ENCODE peak calls at places on chromosomes 11 and 22, in four cellular contexts. C, O, A and Z are unnamed samples.

GRCh38 chr11:27926981-27927481 is 180.9 kb downstream of the KIF18A start:
- DNase-seq in O (no peak), C (no peak), A (no peak), Z (no peak)

GRCh38 chr22:30890689-30891442 is 77.7 kb downstream of the MORC2 start:
- DNase-seq in A (peak), O (no peak), C (no peak), Z (no peak)

GRCh38 chr11:33377100-33377851 is 120.1 kb downstream of the HIPK3 start:
- DNase-seq in O (no peak), C (no peak), A (no peak), Z (no peak)

GRCh38 chr11:48384670-48385069 is 18.4 kb upstream of the OR4C5 start:
- DNase-seq in O (no peak), C (no peak), A (no peak), Z (no peak)

GRCh38 chr11:3164540-3165151 is 464 bp downstream of the OSBPL5 start:
- DNase-seq in A (peak), C (no peak), O (no peak), Z (peak)

GRCh38 chr11:8638300-8638699 is 44.2 kb downstream of the TRIM66 start:
- DNase-seq in O (no peak), C (no peak), A (no peak), Z (no peak)

GRCh38 chr22:19666663-19667593 is 47.4 kb upstream of the SEPTIN5 start:
- DNase-seq in C (no peak), A (no peak), O (no peak), Z (no peak)

GRCh38 chr11:46736615-46737014 is 17.6 kb downstream of the F2 start:
- DNase-seq in A (no peak), C (no peak), O (no peak), Z (no peak)

GRCh38 chr11:45144126-45145082 is 2.0 kb upstream of the PRDM11 start:
- DNase-seq in A (no peak), O (peak), C (no peak), Z (no peak)

GRCh38 chr11:624705-625635 is at the start of gene CDHR5:
- DNase-seq in O (no peak), A (peak), C (no peak), Z (no peak)

GRCh38 chr11:1453611-1454386 is 32.8 kb downstream of the MOB2 start:
- DNase-seq in A (peak), C (peak), O (peak), Z (no peak)

GRCh38 chr22:36143066-36143815 is 17.3 kb downstream of the APOL3 start:
- DNase-seq in C (no peak), O (no peak), A (no peak), Z (no peak)

GRCh38 chr11:118643142-118643994 is 36.0 kb downstream of the PHLDB1 start:
- DNase-seq in O (no peak), C (no peak), A (no peak), Z (no peak)

GRCh38 chr11:17686185-17686980 is 33.0 kb upstream of the MYOD1 start:
- DNase-seq in A (no peak), O (no peak), C (no peak), Z (no peak)

GRCh38 chr11:92765965-92766371 is 203.5 kb upstream of the MTNR1B start:
- DNase-seq in C (no peak), O (peak), A (no peak), Z (peak)

GRCh38 chr11:86079421-86079820 is 10.5 kb upstream of the PICALM start:
- DNase-seq in O (no peak), C (no peak), A (no peak), Z (no peak)

GRCh38 chr11:491358-491757 is 15.7 kb downstream of the RNH1 start:
- DNase-seq in C (no peak), A (no peak), O (no peak), Z (no peak)

GRCh38 chr11:111063711-111064110 is 181.8 kb upstream of the POU2AF2 start:
- DNase-seq in C (no peak), O (no peak), A (no peak), Z (no peak)

GRCh38 chr22:39703890-39704658 is 133.5 kb downstream of the CACNA1I start:
- DNase-seq in C (no peak), A (peak), O (no peak), Z (peak)

GRCh38 chr22:29663230-29663826 is 56.5 kb upstream of the CABP7 start:
- DNase-seq in A (no peak), C (no peak), O (no peak), Z (no peak)

GRCh38 chr11:77203901-77204755 is 76.1 kb downstream of the MYO7A start:
- DNase-seq in C (no peak), A (peak), O (no peak), Z (no peak)

GRCh38 chr11:58097437-58097836 is 27.9 kb downstream of the OR9I1 start:
- DNase-seq in C (no peak), A (no peak), O (no peak), Z (no peak)

GRCh38 chr11:120174866-120175265 is 36.0 kb upstream of the OAF start:
- DNase-seq in O (no peak), C (no peak), A (no peak), Z (no peak)

GRCh38 chr11:86676533-86677154 is 4.2 kb upstream of the ME3 start:
- DNase-seq in C (no peak), A (no peak), O (no peak), Z (no peak)

GRCh38 chr11:8767466-8768142 is 85.0 kb downstream of the RPL27A start:
- DNase-seq in A (no peak), C (no peak), O (no peak), Z (no peak)

GRCh38 chr22:20154602-20155183 is 3.8 kb upstream of the CCDC188 start:
- DNase-seq in O (no peak), A (no peak), C (no peak), Z (no peak)

GRCh38 chr11:64969209-64969608 is 2.7 kb downstream of the MAJIN start:
- DNase-seq in O (no peak), C (no peak), A (peak), Z (no peak)

GRCh38 chr11:1140642-1141490 is 16.9 kb upstream of the MUC5AC start:
- DNase-seq in C (no peak), O (no peak), A (no peak), Z (no peak)

GRCh38 chr22:42173183-42173926 is 42.7 kb upstream of the CYP2D6 start:
- DNase-seq in C (no peak), A (no peak), O (no peak), Z (no peak)

GRCh38 chr22:50281384-50281760 is 11.2 kb upstream of the MAPK11 start:
- DNase-seq in O (no peak), C (no peak), A (no peak), Z (no peak)

GRCh38 chr22:17706451-17706900 is 67.8 kb downstream of the BID start:
- DNase-seq in O (peak), A (peak), C (peak), Z (peak)

GRCh38 chr11:28400236-28401100 is 292.3 kb downstream of the METTL15 start:
- DNase-seq in A (no peak), C (no peak), O (no peak), Z (no peak)

GRCh38 chr11:119584193-119585037 is 144.6 kb downstream of the NECTIN1 start:
- DNase-seq in C (peak), A (no peak), O (no peak), Z (peak)

GRCh38 chr22:19799322-19800190 is 39.0 kb downstream of the TBX1 start:
- DNase-seq in A (no peak), O (no peak), C (no peak), Z (peak)

GRCh38 chr22:22685586-22685985 is 41.2 kb downstream of the GGTLC2 start:
- DNase-seq in O (no peak), C (no peak), A (no peak), Z (no peak)

GRCh38 chr11:134531331-134532135 is 119.5 kb upstream of the B3GAT1 start:
- DNase-seq in A (no peak), O (no peak), C (no peak), Z (no peak)

GRCh38 chr11:102061276-102061675 is 14.0 kb downstream of the CFAP300 start:
- DNase-seq in C (no peak), O (no peak), A (no peak), Z (no peak)

GRCh38 chr11:3037041-3037944 is 19.9 kb downstream of the CARS1 start:
- DNase-seq in A (peak), O (peak), C (peak), Z (peak)

GRCh38 chr11:123438191-123438627 is 8.1 kb downstream of the GRAMD1B start:
- DNase-seq in A (no peak), C (no peak), O (no peak), Z (no peak)

GRCh38 chr11:75813622-75814039 is 1.4 kb upstream of the UVRAG start:
- DNase-seq in C (no peak), A (no peak), O (no peak), Z (no peak)

GRCh38 chr11:6745018-6745417 is 26.8 kb downstream of the OR2AG2 start:
- DNase-seq in A (no peak), O (no peak), C (no peak), Z (no peak)

GRCh38 chr11:6746626-6747025 is 25.1 kb downstream of the OR2AG2 start:
- DNase-seq in C (no peak), O (no peak), A (no peak), Z (no peak)

GRCh38 chr11:6746086-6746618 is 25.6 kb downstream of the OR2AG2 start:
- DNase-seq in A (peak), O (no peak), C (no peak), Z (no peak)

GRCh38 chr11:6747097-6747662 is 24.6 kb downstream of the OR2AG2 start:
- DNase-seq in A (no peak), C (no peak), O (no peak), Z (no peak)

GRCh38 chr11:6745465-6746015 is 26.2 kb downstream of the OR2AG2 start:
- DNase-seq in C (no peak), A (no peak), O (no peak), Z (no peak)
- H3K4me3 ChIP-seq in C (no peak), A (peak), O (no peak), Z (no peak)

GRCh38 chr22:41003976-41004375 is 52.8 kb downstream of the RBX1 start:
- DNase-seq in A (no peak), O (no peak), C (no peak), Z (no peak)

GRCh38 chr22:41009222-41009948 is 58.2 kb downstream of the RBX1 start:
- DNase-seq in O (no peak), C (no peak), A (no peak), Z (no peak)
- H3K4me3 ChIP-seq in O (no peak), C (no peak), A (no peak), Z (no peak)

DNA sequence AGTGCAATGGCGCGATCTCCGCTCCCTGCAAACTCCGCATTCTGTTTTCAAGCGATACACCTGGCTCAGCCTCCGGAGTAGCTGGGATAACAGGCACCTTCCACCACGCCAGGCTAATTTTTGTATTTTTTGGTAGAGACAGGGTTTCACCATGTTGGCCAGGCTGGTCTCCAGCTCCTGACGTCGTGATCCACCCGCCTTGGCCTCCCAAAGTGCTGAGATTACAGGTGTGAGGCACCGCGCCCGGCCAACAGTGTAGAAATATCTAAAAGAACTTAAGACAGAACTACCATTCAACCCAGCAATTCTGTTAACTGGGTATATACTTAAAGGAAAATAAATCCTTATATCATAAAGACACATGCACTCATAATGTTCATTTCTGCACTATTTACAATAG is 335.3 kb upstream of the LUZP2 start:
- DNase-seq in O (no peak), A (no peak), C (no peak), Z (no peak)
- H3K4me3 ChIP-seq in O (no peak), A (no peak), C (no peak), Z (no peak)

GRCh38 chr11:68615657-68616056 is 68.7 kb upstream of the GAL start:
- DNase-seq in A (no peak), O (no peak), C (no peak), Z (no peak)
- H3K4me3 ChIP-seq in A (no peak), O (no peak), C (no peak), Z (no peak)

DNA sequence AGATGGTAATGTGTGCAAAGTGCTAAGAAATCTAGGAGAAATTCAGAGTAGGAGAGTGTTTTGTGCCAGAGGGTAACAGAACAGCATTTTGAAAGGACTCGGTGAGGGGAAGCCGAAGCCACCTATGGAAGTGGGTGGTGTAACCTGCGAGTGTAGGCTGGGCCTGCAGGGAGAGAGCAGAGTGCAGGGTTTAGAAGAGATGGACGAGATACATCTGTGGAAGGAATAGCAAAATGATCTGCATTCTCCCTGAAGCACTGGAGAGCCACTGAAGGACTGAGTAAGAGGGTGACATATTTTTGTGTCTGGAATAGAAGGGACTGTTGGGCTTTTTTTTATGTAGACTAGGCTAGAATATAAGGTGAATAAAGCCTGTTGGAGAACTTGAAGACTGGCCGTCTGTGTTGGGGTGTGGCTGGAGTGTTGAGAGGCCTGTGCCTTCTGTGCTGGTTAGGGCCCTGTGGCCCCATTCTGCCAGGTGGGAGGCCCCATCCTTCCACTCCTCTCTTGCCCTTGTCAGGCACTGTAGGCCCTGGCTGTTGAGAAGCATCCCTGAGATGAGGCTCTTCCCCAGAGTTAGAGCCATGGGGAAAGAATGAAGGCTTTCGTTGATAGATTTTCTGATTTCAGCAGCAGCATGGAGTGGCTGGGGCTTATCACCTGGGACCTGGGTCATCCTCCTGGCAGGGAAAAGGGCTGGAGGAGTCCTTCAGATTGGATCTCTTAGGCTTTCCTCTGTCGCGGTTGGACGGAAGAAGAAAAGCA is 102.2 kb downstream of the ZBTB16 start:
- DNase-seq in A (no peak), O (no peak), C (no peak), Z (no peak)
- H3K4me3 ChIP-seq in A (no peak), O (no peak), C (no peak), Z (no peak)

GRCh38 chr22:49051491-49052022 is 776.1 kb downstream of the BRD1 start:
- DNase-seq in C (no peak), A (no peak), O (no peak), Z (no peak)
- H3K4me3 ChIP-seq in C (peak), A (peak), O (no peak), Z (no peak)

GRCh38 chr22:45978275-45978713 is 1.3 kb upstream of the WNT7B start:
- DNase-seq in C (no peak), O (no peak), A (no peak), Z (no peak)

GRCh38 chr22:45976351-45977002 is 485 bp downstream of the WNT7B start:
- DNase-seq in C (no peak), O (no peak), A (no peak), Z (no peak)

GRCh38 chr22:45977003-45977395 is at the start of gene WNT7B:
- DNase-seq in C (peak), O (peak), A (no peak), Z (no peak)

GRCh38 chr22:45975266-45976161 is 1.4 kb downstream of the WNT7B start:
- DNase-seq in A (no peak), O (peak), C (peak), Z (no peak)

GRCh38 chr22:45977551-45978274 is 751 bp upstream of the WNT7B start:
- DNase-seq in C (peak), A (no peak), O (no peak), Z (no peak)
- H3K4me3 ChIP-seq in C (no peak), A (no peak), O (no peak), Z (no peak)

DNA sequence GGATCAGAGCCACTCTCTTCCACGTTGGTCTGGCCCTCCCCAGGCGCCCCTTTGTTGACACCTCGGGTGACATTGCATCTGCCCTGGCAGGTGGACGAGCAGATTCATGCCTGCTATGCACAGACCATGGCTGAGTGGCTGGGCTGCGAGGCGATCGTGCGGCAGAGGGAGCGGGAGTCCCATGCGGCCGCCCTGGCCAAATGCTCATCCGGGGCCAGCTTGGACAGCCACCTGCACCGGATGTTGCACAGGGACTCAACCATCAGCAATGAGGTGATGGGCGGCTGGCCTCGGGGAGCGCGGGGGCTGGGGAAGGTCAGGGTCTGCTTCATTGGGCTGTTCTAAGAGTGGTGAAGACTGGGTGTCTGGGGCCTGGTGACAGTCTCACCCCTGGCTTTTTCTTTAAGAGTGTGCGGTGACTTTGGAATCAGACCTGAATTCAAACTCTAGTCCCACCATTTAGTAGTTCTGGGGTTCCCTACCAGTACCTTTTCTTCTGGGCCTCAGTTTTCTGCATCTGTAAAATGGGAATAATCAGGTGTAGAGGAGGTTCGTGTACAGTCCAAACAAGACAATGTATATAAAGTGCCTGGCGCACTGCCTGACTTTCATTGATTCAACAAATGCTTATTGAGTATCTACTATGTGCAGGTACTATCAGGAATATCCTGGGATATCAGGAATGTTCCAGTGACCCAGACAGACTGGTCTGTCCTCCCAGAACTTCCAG is 53.0 kb downstream of the LHFPL7 start:
- DNase-seq in C (no peak), A (no peak), O (no peak), Z (no peak)
- H3K4me3 ChIP-seq in C (no peak), A (no peak), O (no peak), Z (no peak)

DNA sequence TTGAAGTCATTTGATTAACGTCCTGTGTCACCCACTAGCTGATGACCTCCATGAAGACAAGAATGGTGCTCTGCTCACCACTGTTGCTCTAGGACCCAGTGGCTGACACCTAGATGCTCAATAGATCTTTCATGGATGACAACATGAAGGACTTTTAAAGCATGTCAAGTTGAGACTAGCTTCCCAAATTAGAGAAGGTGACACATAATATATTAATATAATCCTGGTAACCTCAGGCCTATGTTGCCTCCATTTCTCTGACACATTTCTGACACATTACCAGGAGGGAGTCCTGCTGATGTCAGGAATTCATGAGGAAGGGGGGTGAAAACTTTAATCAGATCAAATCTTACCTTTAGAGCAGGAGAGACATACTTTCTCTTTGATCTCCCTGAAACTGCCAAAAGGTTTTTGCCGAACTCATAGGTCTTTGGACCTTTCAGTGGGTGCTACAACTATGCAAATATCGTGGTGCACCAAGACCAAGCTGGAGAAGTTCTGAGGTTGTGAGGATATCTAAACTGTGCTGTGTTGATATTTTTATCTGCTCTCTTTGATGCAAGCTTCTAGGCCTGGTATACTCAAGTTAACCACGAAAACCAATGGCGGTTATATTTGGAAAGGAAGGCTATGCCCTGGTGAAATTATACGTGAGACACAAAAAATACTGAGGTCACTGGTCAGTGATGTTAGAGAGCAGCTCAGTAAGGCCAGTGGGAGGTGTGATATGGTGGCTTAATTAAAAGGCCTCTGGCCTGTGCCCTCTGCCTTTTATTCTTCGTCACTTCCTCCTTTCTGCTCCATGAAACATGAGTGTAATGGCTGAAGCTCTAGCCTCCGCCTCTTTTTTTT is 13.2 kb upstream of the AMPD3 start:
- DNase-seq in O (no peak), A (no peak), C (no peak), Z (no peak)
- H3K4me3 ChIP-seq in O (no peak), A (no peak), C (no peak), Z (no peak)

GRCh38 chr22:27420817-27421361 is 380.7 kb downstream of the MN1 start:
- DNase-seq in A (peak), C (peak), O (peak), Z (peak)
- H3K4me3 ChIP-seq in A (no peak), C (no peak), O (no peak), Z (no peak)